ENCODE peak calls at places on chromosomes 13 and 19, in nine cellular contexts. One of them, this sample, is unnamed.

GRCh38 chr13:33610471-33611015 is 207.4 kb upstream of the RFC3 start:
- DNase-seq in adrenal gland: peak
- DNase-seq in body of pancreas: no peak
- DNase-seq in foreskin fibroblast: no peak
- DNase-seq in AG04450: no peak
- DNase-seq in AG09319: no peak
- DNase-seq in endothelial cell: no peak
- DNase-seq in cardiac fibroblast: peak
- DNase-seq in AG09309: no peak
- DNase-seq in this sample: no peak

GRCh38 chr19:43527860-43528622 is 1.0 kb upstream of the ETHE1 start:
- DNase-seq in adrenal gland: peak
- DNase-seq in endothelial cell: no peak
- DNase-seq in AG09319: no peak
- DNase-seq in foreskin fibroblast: peak
- DNase-seq in AG04450: no peak
- DNase-seq in AG09309: no peak
- DNase-seq in body of pancreas: peak
- DNase-seq in cardiac fibroblast: no peak
- DNase-seq in this sample: no peak

GRCh38 chr19:17389957-17390664 is 3.9 kb downstream of the CCDC194 start:
- DNase-seq in endothelial cell: peak
- DNase-seq in AG04450: no peak
- DNase-seq in body of pancreas: no peak
- DNase-seq in cardiac fibroblast: no peak
- DNase-seq in foreskin fibroblast: no peak
- DNase-seq in adrenal gland: peak
- DNase-seq in AG09319: no peak
- DNase-seq in AG09309: no peak
- DNase-seq in this sample: no peak

GRCh38 chr13:20125129-20125782 is 35.6 kb downstream of the GJA3 start:
- DNase-seq in cardiac fibroblast: peak
- DNase-seq in AG09319: no peak
- DNase-seq in AG09309: peak
- DNase-seq in endothelial cell: no peak
- DNase-seq in body of pancreas: no peak
- DNase-seq in adrenal gland: peak
- DNase-seq in foreskin fibroblast: peak
- DNase-seq in AG04450: no peak
- DNase-seq in this sample: no peak

GRCh38 chr19:6677924-6678689 is 8.1 kb upstream of the TNFSF14 start:
- DNase-seq in adrenal gland: peak
- DNase-seq in AG09319: no peak
- DNase-seq in endothelial cell: no peak
- DNase-seq in AG04450: no peak
- DNase-seq in body of pancreas: no peak
- DNase-seq in foreskin fibroblast: no peak
- DNase-seq in cardiac fibroblast: peak
- DNase-seq in AG09309: no peak
- DNase-seq in this sample: no peak

GRCh38 chr19:4695224-4695731 is 25.1 kb upstream of the MYDGF start:
- DNase-seq in adrenal gland: no peak
- DNase-seq in body of pancreas: peak
- DNase-seq in AG09319: no peak
- DNase-seq in foreskin fibroblast: no peak
- DNase-seq in AG09309: no peak
- DNase-seq in endothelial cell: no peak
- DNase-seq in cardiac fibroblast: no peak
- DNase-seq in AG04450: no peak
- DNase-seq in this sample: no peak

GRCh38 chr13:65943024-65943423 is 1287.1 kb downstream of the PCDH9 start:
- DNase-seq in adrenal gland: no peak
- DNase-seq in body of pancreas: no peak
- DNase-seq in foreskin fibroblast: peak
- DNase-seq in endothelial cell: no peak
- DNase-seq in AG04450: no peak
- DNase-seq in AG09309: peak
- DNase-seq in AG09319: no peak
- DNase-seq in cardiac fibroblast: peak
- DNase-seq in this sample: peak

GRCh38 chr13:71968025-71968424 is 101.0 kb upstream of the DACH1 start:
- DNase-seq in body of pancreas: no peak
- DNase-seq in cardiac fibroblast: no peak
- DNase-seq in AG04450: no peak
- DNase-seq in AG09309: no peak
- DNase-seq in AG09319: no peak
- DNase-seq in foreskin fibroblast: no peak
- DNase-seq in endothelial cell: peak
- DNase-seq in adrenal gland: no peak
- DNase-seq in this sample: no peak

GRCh38 chr13:46484561-46484960 is 68.4 kb upstream of the LRCH1 start:
- DNase-seq in AG04450: no peak
- DNase-seq in AG09319: no peak
- DNase-seq in adrenal gland: no peak
- DNase-seq in AG09309: no peak
- DNase-seq in body of pancreas: no peak
- DNase-seq in foreskin fibroblast: no peak
- DNase-seq in endothelial cell: no peak
- DNase-seq in cardiac fibroblast: no peak
- DNase-seq in this sample: no peak

GRCh38 chr19:8320564-8321066 is 560 bp downstream of the NDUFA7 start:
- DNase-seq in AG09309: no peak
- DNase-seq in body of pancreas: no peak
- DNase-seq in AG09319: no peak
- DNase-seq in AG04450: no peak
- DNase-seq in endothelial cell: peak
- DNase-seq in adrenal gland: no peak
- DNase-seq in cardiac fibroblast: no peak
- DNase-seq in foreskin fibroblast: no peak
- DNase-seq in this sample: no peak

GRCh38 chr13:73075546-73075945 is 16.7 kb downstream of the KLF5 start:
- DNase-seq in body of pancreas: no peak
- DNase-seq in adrenal gland: no peak
- DNase-seq in AG04450: no peak
- DNase-seq in AG09319: no peak
- DNase-seq in cardiac fibroblast: no peak
- DNase-seq in foreskin fibroblast: no peak
- DNase-seq in endothelial cell: peak
- DNase-seq in AG09309: no peak
- DNase-seq in this sample: no peak

GRCh38 chr19:43560687-43561086 is 14.6 kb downstream of the XRCC1 start:
- DNase-seq in foreskin fibroblast: peak
- DNase-seq in cardiac fibroblast: peak
- DNase-seq in AG09309: no peak
- DNase-seq in adrenal gland: no peak
- DNase-seq in AG04450: no peak
- DNase-seq in AG09319: no peak
- DNase-seq in body of pancreas: no peak
- DNase-seq in endothelial cell: no peak
- DNase-seq in this sample: no peak

GRCh38 chr13:24452044-24452443 is 60.5 kb downstream of the PARP4 start:
- DNase-seq in AG09309: no peak
- DNase-seq in adrenal gland: no peak
- DNase-seq in AG04450: no peak
- DNase-seq in endothelial cell: no peak
- DNase-seq in AG09319: no peak
- DNase-seq in cardiac fibroblast: no peak
- DNase-seq in foreskin fibroblast: no peak
- DNase-seq in body of pancreas: no peak
- DNase-seq in this sample: no peak

GRCh38 chr19:30086916-30087315 is 144.9 kb downstream of the URI1 start:
- DNase-seq in AG09309: no peak
- DNase-seq in endothelial cell: no peak
- DNase-seq in cardiac fibroblast: no peak
- DNase-seq in foreskin fibroblast: no peak
- DNase-seq in adrenal gland: no peak
- DNase-seq in AG09319: no peak
- DNase-seq in AG04450: no peak
- DNase-seq in body of pancreas: no peak
- DNase-seq in this sample: no peak

GRCh38 chr19:30084390-30084819 is 142.4 kb downstream of the URI1 start:
- DNase-seq in AG09319: no peak
- DNase-seq in body of pancreas: no peak
- DNase-seq in adrenal gland: peak
- DNase-seq in AG09309: no peak
- DNase-seq in endothelial cell: no peak
- DNase-seq in foreskin fibroblast: no peak
- DNase-seq in AG04450: no peak
- DNase-seq in cardiac fibroblast: no peak
- DNase-seq in this sample: no peak

GRCh38 chr19:30086220-30086619 is 144.2 kb downstream of the URI1 start:
- DNase-seq in AG04450: no peak
- DNase-seq in adrenal gland: no peak
- DNase-seq in AG09319: no peak
- DNase-seq in body of pancreas: no peak
- DNase-seq in endothelial cell: no peak
- DNase-seq in cardiac fibroblast: no peak
- DNase-seq in AG09309: no peak
- DNase-seq in foreskin fibroblast: peak
- DNase-seq in this sample: no peak

GRCh38 chr19:30083701-30084156 is 141.7 kb downstream of the URI1 start:
- DNase-seq in AG04450: no peak
- DNase-seq in endothelial cell: no peak
- DNase-seq in body of pancreas: no peak
- DNase-seq in AG09319: no peak
- DNase-seq in adrenal gland: no peak
- DNase-seq in cardiac fibroblast: no peak
- DNase-seq in foreskin fibroblast: no peak
- DNase-seq in AG09309: no peak
- DNase-seq in this sample: no peak

DNA sequence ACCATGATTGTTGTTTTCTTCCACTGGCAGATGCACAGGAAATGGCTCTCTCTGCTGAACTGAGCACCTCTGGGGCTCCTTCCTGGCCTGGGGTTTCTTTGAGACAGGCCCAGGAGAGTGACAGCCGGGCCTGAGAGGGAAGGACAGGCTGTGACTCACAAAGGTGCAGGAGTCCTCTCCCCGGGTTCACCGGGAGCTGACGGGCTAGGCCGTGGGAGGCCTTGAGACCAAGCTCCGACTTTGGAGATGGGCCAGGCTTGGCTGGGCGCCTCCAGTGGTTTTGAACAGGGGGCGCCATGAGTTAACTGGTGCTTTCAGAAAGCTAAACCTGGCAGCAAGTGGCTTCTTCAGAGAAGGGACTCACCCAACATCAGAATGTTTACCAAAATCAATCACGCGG is 143.4 kb downstream of the URI1 start:
- DNase-seq in AG09319: no peak
- DNase-seq in foreskin fibroblast: no peak
- DNase-seq in adrenal gland: peak
- DNase-seq in AG04450: no peak
- DNase-seq in cardiac fibroblast: no peak
- DNase-seq in endothelial cell: peak
- DNase-seq in AG09309: no peak
- DNase-seq in body of pancreas: peak
- DNase-seq in this sample: no peak
- TF ChIP-seq CTCF in AG09319: no peak
- TF ChIP-seq CTCF in foreskin fibroblast: no peak
- TF ChIP-seq CTCF in adrenal gland: no peak
- TF ChIP-seq CTCF in AG04450: no peak
- TF ChIP-seq CTCF in cardiac fibroblast: no peak
- TF ChIP-seq CTCF in endothelial cell: no peak
- TF ChIP-seq CTCF in AG09309: no peak
- TF ChIP-seq CTCF in body of pancreas: no peak
- TF ChIP-seq CTCF in this sample: no peak

GRCh38 chr19:53983457-53984289 is 7.8 kb upstream of the CACNG6 start:
- DNase-seq in AG04450: no peak
- DNase-seq in cardiac fibroblast: no peak
- DNase-seq in AG09309: no peak
- DNase-seq in foreskin fibroblast: no peak
- DNase-seq in adrenal gland: no peak
- DNase-seq in body of pancreas: no peak
- DNase-seq in endothelial cell: no peak
- DNase-seq in AG09319: no peak
- DNase-seq in this sample: no peak
- TF ChIP-seq CTCF in AG04450: no peak
- TF ChIP-seq CTCF in cardiac fibroblast: no peak
- TF ChIP-seq CTCF in AG09309: no peak
- TF ChIP-seq CTCF in foreskin fibroblast: no peak
- TF ChIP-seq CTCF in adrenal gland: no peak
- TF ChIP-seq CTCF in body of pancreas: no peak
- TF ChIP-seq CTCF in endothelial cell: no peak
- TF ChIP-seq CTCF in AG09319: no peak
- TF ChIP-seq CTCF in this sample: no peak

DNA sequence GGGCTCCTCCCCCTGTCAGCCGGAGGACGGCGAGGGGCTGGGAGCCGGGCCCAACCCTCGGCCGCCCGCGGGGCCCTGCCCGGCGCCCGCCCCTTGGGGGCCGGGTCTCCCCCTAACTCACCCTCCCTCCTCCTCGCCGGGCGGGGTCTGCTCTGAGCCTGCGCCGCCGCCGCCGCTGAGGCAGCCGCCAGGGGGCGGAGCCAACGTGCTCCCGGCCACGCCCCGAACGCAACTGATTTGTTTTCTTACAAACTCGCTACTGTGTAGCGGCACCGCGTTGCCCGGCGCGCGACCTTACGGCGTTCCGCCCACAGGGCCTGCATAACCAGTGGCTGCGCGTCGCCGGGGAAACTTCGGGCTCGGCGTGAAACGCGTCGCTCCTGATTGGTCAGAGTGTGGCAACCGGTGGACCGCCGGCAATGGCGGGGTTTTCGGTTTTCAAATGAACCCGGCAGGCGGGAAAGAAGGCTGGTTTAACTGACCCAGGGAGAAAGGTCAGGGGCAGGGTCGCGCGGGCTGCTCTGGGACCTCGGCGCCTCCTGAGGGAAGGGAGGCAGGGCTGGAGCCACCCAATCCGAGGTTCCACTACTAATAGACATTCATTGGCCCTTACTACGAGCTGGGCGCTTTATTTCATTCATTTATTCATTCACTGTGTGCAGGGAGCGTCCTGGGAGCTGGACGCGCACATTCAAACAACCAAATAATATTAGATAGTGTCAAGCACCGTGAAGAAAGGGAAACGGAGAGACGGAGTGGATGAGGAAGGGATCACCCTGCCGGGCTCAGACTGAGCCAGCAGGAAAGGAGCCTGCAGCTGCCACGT is at the start of gene CDKN2D:
- DNase-seq in body of pancreas: peak
- DNase-seq in adrenal gland: peak
- DNase-seq in AG09309: peak
- DNase-seq in foreskin fibroblast: peak
- DNase-seq in AG04450: peak
- DNase-seq in endothelial cell: peak
- DNase-seq in cardiac fibroblast: peak
- DNase-seq in AG09319: peak
- DNase-seq in this sample: peak
- TF ChIP-seq CTCF in body of pancreas: peak
- TF ChIP-seq CTCF in adrenal gland: peak
- TF ChIP-seq CTCF in AG09309: peak
- TF ChIP-seq CTCF in foreskin fibroblast: no peak
- TF ChIP-seq CTCF in AG04450: no peak
- TF ChIP-seq CTCF in endothelial cell: peak
- TF ChIP-seq CTCF in cardiac fibroblast: no peak
- TF ChIP-seq CTCF in AG09319: no peak
- TF ChIP-seq CTCF in this sample: no peak

DNA sequence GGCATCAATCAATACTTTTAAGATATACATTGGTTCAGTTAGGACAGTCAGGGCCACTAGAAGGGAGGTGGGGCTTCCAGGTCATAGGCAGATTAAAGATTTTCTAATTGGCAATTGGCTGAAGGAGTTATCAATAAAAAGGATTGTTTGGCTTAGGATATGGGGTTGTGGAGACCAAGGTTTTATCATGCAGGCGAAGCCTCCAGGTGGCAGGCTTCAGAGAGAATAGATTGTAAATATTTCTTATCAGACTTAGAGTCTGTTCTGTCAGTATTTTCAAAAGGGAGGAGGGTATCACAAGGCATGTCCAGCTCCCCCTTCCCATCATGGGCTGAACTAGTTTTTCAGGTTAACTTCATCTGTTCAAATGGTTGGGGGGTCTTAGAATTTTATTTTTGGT is 77.4 kb upstream of the FARP1 start:
- DNase-seq in AG04450: no peak
- DNase-seq in AG09319: no peak
- DNase-seq in AG09309: no peak
- DNase-seq in body of pancreas: no peak
- DNase-seq in foreskin fibroblast: no peak
- DNase-seq in cardiac fibroblast: no peak
- DNase-seq in adrenal gland: no peak
- DNase-seq in endothelial cell: no peak
- DNase-seq in this sample: no peak
- TF ChIP-seq CTCF in AG04450: no peak
- TF ChIP-seq CTCF in AG09319: no peak
- TF ChIP-seq CTCF in AG09309: no peak
- TF ChIP-seq CTCF in body of pancreas: no peak
- TF ChIP-seq CTCF in foreskin fibroblast: no peak
- TF ChIP-seq CTCF in cardiac fibroblast: no peak
- TF ChIP-seq CTCF in adrenal gland: no peak
- TF ChIP-seq CTCF in endothelial cell: no peak
- TF ChIP-seq CTCF in this sample: no peak

This sample was measured in AG04449.